ENCODE peak calls at places on chromosomes 7 and 10, in eight cellular contexts. Q, M, U, Y, W, D, T and Z are unnamed samples.

GRCh38 chr7:96188623-96188991 is 133.3 kb downstream of the SLC25A13 start:
- DNase-seq in Q (no peak), M (no peak), U (no peak), Y (no peak), W (no peak), D (no peak), T (no peak), Z (no peak)

GRCh38 chr10:3464760-3465405 is 292.3 kb upstream of the PITRM1 start:
- DNase-seq in Q (no peak), M (no peak), U (no peak), Y (no peak), W (peak), D (peak), T (no peak), Z (no peak)

GRCh38 chr10:125711110-125711750 is 8.3 kb upstream of the EDRF1 start:
- DNase-seq in Q (no peak), M (no peak), U (no peak), Y (no peak), W (no peak), D (no peak), T (no peak), Z (no peak)

GRCh38 chr7:139776486-139777303 is 1.1 kb downstream of the HIPK2 start:
- DNase-seq in Q (no peak), M (peak), U (no peak), Y (peak), W (peak), D (peak), T (peak), Z (peak)

GRCh38 chr7:30503273-30504212 is 1.1 kb downstream of the GGCT start:
- DNase-seq in Q (no peak), M (no peak), U (no peak), Y (no peak), W (peak), D (peak), T (no peak), Z (no peak)

GRCh38 chr7:87234949-87235348 is 15.4 kb upstream of the TMEM243 start:
- DNase-seq in Q (no peak), M (no peak), U (no peak), Y (no peak), W (peak), D (no peak), T (no peak), Z (no peak)

GRCh38 chr10:83274088-83274487 is 865.2 kb upstream of the GHITM start:
- DNase-seq in Q (no peak), M (no peak), U (no peak), Y (no peak), W (no peak), D (no peak), T (no peak), Z (no peak)

GRCh38 chr7:124201768-124202349 is 169.0 kb upstream of the TMEM229A start:
- DNase-seq in Q (no peak), M (no peak), U (no peak), Y (peak), W (no peak), D (no peak), T (no peak), Z (no peak)

GRCh38 chr10:114432704-114433103 is 28.4 kb upstream of the AFAP1L2 start:
- DNase-seq in Q (no peak), M (no peak), U (no peak), Y (no peak), W (no peak), D (peak), T (no peak), Z (no peak)

GRCh38 chr10:21022821-21023220 is 125.7 kb upstream of the NEBL start:
- DNase-seq in Q (no peak), M (no peak), U (no peak), Y (no peak), W (no peak), D (peak), T (no peak), Z (no peak)

GRCh38 chr7:141648276-141649114 is 53.5 kb downstream of the DENND11 start:
- DNase-seq in Q (no peak), M (no peak), U (no peak), Y (peak), W (no peak), D (no peak), T (no peak), Z (no peak)

GRCh38 chr10:30184397-30185033 is 125.1 kb upstream of the JCAD start:
- DNase-seq in Q (no peak), M (no peak), U (no peak), Y (peak), W (peak), D (no peak), T (no peak), Z (no peak)

GRCh38 chr7:5549096-5549896 is 125.7 kb upstream of the TNRC18 start:
- DNase-seq in Q (no peak), M (peak), U (no peak), Y (peak), W (peak), D (peak), T (no peak), Z (no peak)

GRCh38 chr10:94777886-94778458 is 15.5 kb downstream of the CYP2C19 start:
- DNase-seq in Q (no peak), M (no peak), U (no peak), Y (no peak), W (no peak), D (no peak), T (no peak), Z (no peak)

GRCh38 chr10:98030093-98030821 is at the start of gene CRTAC1:
- DNase-seq in Q (peak), M (no peak), U (no peak), Y (peak), W (no peak), D (no peak), T (no peak), Z (peak)

GRCh38 chr10:31030800-31031199 is 865 bp downstream of the ZNF438 start:
- DNase-seq in Q (no peak), M (no peak), U (no peak), Y (no peak), W (no peak), D (peak), T (no peak), Z (no peak)

GRCh38 chr7:44439933-44440332 is 50.5 kb downstream of the NUDCD3 start:
- DNase-seq in Q (no peak), M (no peak), U (no peak), Y (no peak), W (no peak), D (no peak), T (no peak), Z (no peak)

GRCh38 chr7:158573310-158573709 is 14.3 kb downstream of the PTPRN2 start:
- DNase-seq in Q (no peak), M (no peak), U (no peak), Y (no peak), W (no peak), D (peak), T (no peak), Z (no peak)

GRCh38 chr7:158569858-158570239 is 17.8 kb downstream of the PTPRN2 start:
- DNase-seq in Q (no peak), M (no peak), U (no peak), Y (no peak), W (no peak), D (no peak), T (no peak), Z (no peak)

GRCh38 chr7:158570449-158571170 is 17.0 kb downstream of the PTPRN2 start:
- DNase-seq in Q (no peak), M (no peak), U (no peak), Y (no peak), W (no peak), D (no peak), T (no peak), Z (no peak)

GRCh38 chr7:158574308-158575036 is 13.2 kb downstream of the PTPRN2 start:
- DNase-seq in Q (no peak), M (no peak), U (no peak), Y (no peak), W (no peak), D (peak), T (no peak), Z (no peak)

GRCh38 chr7:158572000-158572828 is 15.4 kb downstream of the PTPRN2 start:
- DNase-seq in Q (no peak), M (no peak), U (no peak), Y (no peak), W (peak), D (peak), T (no peak), Z (no peak)
- TF ChIP-seq CTCF in Q (no peak), M (no peak), U (no peak), Y (no peak), W (no peak), D (no peak), T (no peak), Z (no peak)

GRCh38 chr10:78199019-78199418 is 165.4 kb downstream of the RPS24 start:
- DNase-seq in Q (no peak), M (no peak), U (no peak), Y (no peak), W (no peak), D (no peak), T (no peak), Z (no peak)
- TF ChIP-seq CTCF in Q (no peak), M (no peak), U (no peak), Y (no peak), W (no peak), D (no peak), T (no peak), Z (no peak)

GRCh38 chr10:102672822-102673200 is 28.5 kb downstream of the TRIM8 start:
- DNase-seq in Q (no peak), M (no peak), U (no peak), Y (no peak), W (no peak), D (no peak), T (no peak), Z (no peak)

GRCh38 chr10:102670871-102671434 is 26.7 kb downstream of the TRIM8 start:
- DNase-seq in Q (no peak), M (no peak), U (no peak), Y (no peak), W (no peak), D (no peak), T (no peak), Z (no peak)

GRCh38 chr10:102669206-102670064 is 25.2 kb downstream of the TRIM8 start:
- DNase-seq in Q (no peak), M (peak), U (no peak), Y (no peak), W (peak), D (no peak), T (no peak), Z (no peak)

GRCh38 chr10:102668312-102669110 is 24.2 kb downstream of the TRIM8 start:
- DNase-seq in Q (no peak), M (peak), U (no peak), Y (no peak), W (no peak), D (no peak), T (no peak), Z (no peak)

DNA sequence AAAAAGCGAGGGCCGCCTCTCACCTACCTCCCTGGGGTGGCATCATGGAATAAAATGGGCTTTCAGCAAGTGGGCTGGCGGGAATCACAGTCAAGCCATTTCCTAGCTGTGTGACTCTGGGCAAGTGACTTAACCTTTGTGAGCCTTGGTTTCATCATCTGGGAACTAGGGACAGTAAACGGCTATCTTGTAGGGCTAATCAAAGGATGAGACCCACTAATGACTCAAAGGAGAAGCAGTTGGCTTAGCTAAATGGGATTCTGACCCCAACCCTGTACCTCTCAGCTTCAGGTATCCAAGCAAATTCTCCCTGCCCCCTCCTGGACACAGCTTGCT is 25.8 kb downstream of the TRIM8 start:
- DNase-seq in Q (no peak), M (no peak), U (no peak), Y (no peak), W (no peak), D (no peak), T (no peak), Z (no peak)
- TF ChIP-seq CTCF in Q (no peak), M (no peak), U (no peak), Y (no peak), W (no peak), D (no peak), T (peak), Z (peak)

GRCh38 chr7:76211216-76211615 is 9.5 kb downstream of the SRRM3 start:
- DNase-seq in Q (no peak), M (no peak), U (no peak), Y (no peak), W (no peak), D (no peak), T (no peak), Z (no peak)

GRCh38 chr7:76204147-76204546 is 2.5 kb downstream of the SRRM3 start:
- DNase-seq in Q (no peak), M (no peak), U (no peak), Y (no peak), W (no peak), D (peak), T (no peak), Z (no peak)

GRCh38 chr7:76206633-76207032 is 4.9 kb downstream of the SRRM3 start:
- DNase-seq in Q (no peak), M (no peak), U (no peak), Y (no peak), W (peak), D (no peak), T (no peak), Z (no peak)

DNA sequence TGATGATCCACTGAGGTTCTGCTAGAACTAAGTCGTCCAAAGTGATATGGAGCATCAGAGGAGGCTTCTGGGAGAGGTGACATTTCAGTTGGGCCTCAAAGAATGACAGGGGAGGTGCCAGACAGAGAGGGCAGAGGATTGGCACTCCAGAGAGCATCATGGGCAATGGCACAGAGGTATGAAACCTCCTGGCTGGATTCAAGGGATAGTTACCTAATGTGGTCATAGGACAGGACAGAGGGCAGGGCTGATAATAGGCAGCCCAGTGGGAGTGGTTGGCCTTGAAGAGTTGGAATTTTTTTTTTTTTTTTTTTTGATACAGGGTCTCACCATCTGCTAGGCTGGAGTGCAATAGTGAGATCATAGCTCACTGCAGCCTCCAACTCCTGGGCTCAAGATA is 7.6 kb downstream of the SRRM3 start:
- DNase-seq in Q (no peak), M (no peak), U (no peak), Y (no peak), W (no peak), D (no peak), T (no peak), Z (no peak)
- TF ChIP-seq CTCF in Q (no peak), M (no peak), U (no peak), Y (no peak), W (no peak), D (no peak), T (no peak), Z (no peak)

GRCh38 chr7:107130487-107131220 is 38.1 kb upstream of the HBP1 start:
- DNase-seq in Q (no peak), M (no peak), U (no peak), Y (peak), W (no peak), D (no peak), T (no peak), Z (no peak)
- TF ChIP-seq CTCF in Q (no peak), M (no peak), U (no peak), Y (peak), W (peak), D (peak), T (no peak), Z (no peak)